ENCODE peak calls at places on chromosomes 1 and 21, in five cellular contexts. K is activated naive CD4-positive, alpha-beta T cell; P is posterior cingulate gyrus; O is fibroblast of the conjunctiva; I is kidney glomerular epithelial cell. Y is an unnamed sample.
A peak's percentile ranks its signal among the peaks of the same experiment; 100 is the strongest.

GRCh38 chr1:96509944-96510343 is 211.6 kb upstream of the PTBP2 start:
- DNase-seq in K (no peak), O (no peak), I (no peak), P (no peak), Y (peak; percentile 25)

GRCh38 chr1:224641030-224641429 is 24.9 kb downstream of the CNIH3 start:
- DNase-seq in P (no peak), I (no peak), K (no peak), O (no peak), Y (no peak)

GRCh38 chr1:228141082-228141870 is 1.2 kb downstream of the GUK1 start:
- DNase-seq in O (no peak), I (peak; percentile 22), P (no peak), K (no peak), Y (no peak)

GRCh38 chr1:2385606-2386280 is 5.6 kb downstream of the MORN1 start:
- DNase-seq in P (peak; percentile 76), K (no peak), I (no peak), O (no peak), Y (no peak)

GRCh38 chr21:39082656-39083376 is 100.4 kb downstream of the PSMG1 start:
- DNase-seq in I (no peak), P (no peak), O (no peak), K (no peak), Y (peak; percentile 75)

GRCh38 chr21:37699024-37699770 is 217.1 kb downstream of the KCNJ6 start:
- DNase-seq in K (no peak), O (no peak), I (no peak), P (no peak), Y (no peak)

GRCh38 chr1:36481091-36481490 is 1.6 kb downstream of the CSF3R start:
- DNase-seq in K (no peak), O (no peak), P (no peak), I (no peak), Y (no peak)

GRCh38 chr1:47621977-47622376 is 184.1 kb downstream of the FOXD2 start:
- DNase-seq in P (no peak), K (no peak), I (no peak), O (no peak), Y (no peak)

GRCh38 chr1:209835782-209836298 is 8.1 kb downstream of the UTP25 start:
- DNase-seq in I (no peak), K (no peak), P (no peak), O (peak; percentile 21), Y (no peak)

GRCh38 chr1:55043011-55043410 is 3.7 kb downstream of the PCSK9 start:
- DNase-seq in I (no peak), P (no peak), K (no peak), O (no peak), Y (no peak)

GRCh38 chr1:202056644-202057334 is 46.4 kb downstream of the ELF3 start:
- DNase-seq in I (no peak), K (no peak), O (no peak), P (no peak), Y (peak; percentile 88)

GRCh38 chr1:178096421-178096820 is 2.5 kb downstream of the RASAL2 start:
- DNase-seq in P (no peak), I (no peak), O (no peak), K (no peak), Y (no peak)

GRCh38 chr1:40592107-40592773 is 60.8 kb downstream of the ZNF684 start:
- DNase-seq in I (peak; percentile 21), K (no peak), O (no peak), P (no peak), Y (peak; percentile 76)

GRCh38 chr1:247493106-247493505 is 35.2 kb upstream of the OR2B11 start:
- DNase-seq in I (no peak), P (no peak), K (no peak), O (no peak), Y (no peak)

GRCh38 chr1:102891868-102892625 is 216.3 kb downstream of the COL11A1 start:
- DNase-seq in I (peak; percentile 1), O (peak; percentile 59), P (no peak), K (no peak), Y (no peak)

GRCh38 chr1:22886211-22886610 is 86.5 kb downstream of the LACTBL1 start:
- DNase-seq in I (no peak), O (peak; percentile 51), P (no peak), K (no peak), Y (no peak)

GRCh38 chr1:20192364-20192763 is 6.0 kb upstream of the PLA2G2C start:
- DNase-seq in P (no peak), O (no peak), I (no peak), K (no peak), Y (no peak)

GRCh38 chr1:119968068-119968492 is 71.8 kb upstream of the ADAM30 start:
- DNase-seq in O (no peak), P (peak; percentile 62), I (no peak), K (peak; percentile 66), Y (peak; percentile 3)

GRCh38 chr1:8315573-8316475 is 2.1 kb upstream of the SLC45A1 start:
- DNase-seq in I (no peak), K (no peak), O (no peak), P (no peak), Y (no peak)

GRCh38 chr1:43754892-43755291 is 47.6 kb downstream of the ST3GAL3 start:
- DNase-seq in P (no peak), I (no peak), K (no peak), O (no peak), Y (no peak)

GRCh38 chr1:224068458-224068770 is 45.5 kb upstream of the FBXO28 start:
- DNase-seq in K (no peak), I (no peak), O (no peak), P (no peak), Y (no peak)

GRCh38 chr1:29650476-29650875 is 414.2 kb downstream of the PTPRU start:
- DNase-seq in P (no peak), O (no peak), I (no peak), K (no peak), Y (no peak)

GRCh38 chr1:66729130-66729922 is 22.9 kb upstream of the DYNLT5 start:
- DNase-seq in K (no peak), P (no peak), I (no peak), O (no peak), Y (no peak)

GRCh38 chr21:24514081-24514733 is 1093.1 kb downstream of the MRPL39 start:
- DNase-seq in I (no peak), K (no peak), O (no peak), P (no peak), Y (no peak)

GRCh38 chr1:154956557-154956956 is 658 bp upstream of the PBXIP1 start:
- DNase-seq in O (no peak), P (peak; percentile 89), I (no peak), K (no peak), Y (no peak)

GRCh38 chr1:185360714-185361113 is 43.7 kb upstream of the IVNS1ABP start:
- DNase-seq in P (no peak), O (no peak), K (no peak), I (no peak), Y (no peak)

GRCh38 chr1:200888349-200888838 is 6.3 kb upstream of the INAVA start:
- DNase-seq in I (no peak), O (no peak), P (no peak), K (peak; percentile 15), Y (no peak)

GRCh38 chr1:24868016-24868875 is 61.8 kb downstream of the RUNX3 start:
- DNase-seq in P (no peak), I (no peak), K (no peak), O (no peak), Y (no peak)

GRCh38 chr1:226519741-226520598 is 28.6 kb upstream of the STUM start:
- DNase-seq in I (no peak), P (no peak), O (no peak), K (no peak), Y (no peak)

GRCh38 chr1:233620065-233620464 is 6.2 kb downstream of the KCNK1 start:
- DNase-seq in I (no peak), K (no peak), P (no peak), O (no peak), Y (no peak)

GRCh38 chr21:14985306-14985705 is 79.5 kb downstream of the NRIP1 start:
- DNase-seq in O (no peak), K (no peak), I (no peak), P (no peak), Y (no peak)